ENCODE peak calls at places on chromosomes 1 and 21, in ten cellular contexts. One of them, this sample, is unnamed.

GRCh38 chr21:46604975-46605758 is at the start of gene S100B:
- DNase-seq in endodermal cell: peak
- DNase-seq in GM12865: no peak
- DNase-seq in prostate gland: no peak
- DNase-seq in suprapubic skin: peak
- DNase-seq in kidney: no peak
- DNase-seq in WTC11: no peak
- DNase-seq in cardiac fibroblast: no peak
- DNase-seq in left lung: no peak
- DNase-seq in CD8-positive, alpha-beta T cell: no peak
- DNase-seq in this sample: no peak

GRCh38 chr21:32312976-32313375 is 14.3 kb downstream of the MRAP start:
- DNase-seq in endodermal cell: peak
- DNase-seq in GM12865: no peak
- DNase-seq in prostate gland: no peak
- DNase-seq in suprapubic skin: no peak
- DNase-seq in kidney: no peak
- DNase-seq in WTC11: no peak
- DNase-seq in cardiac fibroblast: no peak
- DNase-seq in left lung: no peak
- DNase-seq in CD8-positive, alpha-beta T cell: no peak
- DNase-seq in this sample: no peak

GRCh38 chr1:10796029-10796944 is at the start of gene CASZ1:
- DNase-seq in endodermal cell: peak
- DNase-seq in GM12865: no peak
- DNase-seq in prostate gland: peak
- DNase-seq in suprapubic skin: peak
- DNase-seq in kidney: peak
- DNase-seq in WTC11: peak
- DNase-seq in cardiac fibroblast: peak
- DNase-seq in left lung: peak
- DNase-seq in CD8-positive, alpha-beta T cell: no peak
- DNase-seq in this sample: no peak

GRCh38 chr1:202708456-202709275 is 1.6 kb downstream of the SYT2 start:
- DNase-seq in endodermal cell: no peak
- DNase-seq in GM12865: no peak
- DNase-seq in prostate gland: no peak
- DNase-seq in suprapubic skin: peak
- DNase-seq in kidney: no peak
- DNase-seq in WTC11: no peak
- DNase-seq in cardiac fibroblast: no peak
- DNase-seq in left lung: no peak
- DNase-seq in CD8-positive, alpha-beta T cell: no peak
- DNase-seq in this sample: no peak

GRCh38 chr1:15617874-15618684 is 821 bp downstream of the DDI2 start:
- DNase-seq in endodermal cell: peak
- DNase-seq in GM12865: peak
- DNase-seq in prostate gland: peak
- DNase-seq in suprapubic skin: peak
- DNase-seq in kidney: no peak
- DNase-seq in WTC11: no peak
- DNase-seq in cardiac fibroblast: peak
- DNase-seq in left lung: no peak
- DNase-seq in CD8-positive, alpha-beta T cell: peak
- DNase-seq in this sample: no peak

GRCh38 chr1:247077768-247078314 is 770 bp downstream of the ZNF670 start:
- DNase-seq in endodermal cell: no peak
- DNase-seq in GM12865: peak
- DNase-seq in prostate gland: no peak
- DNase-seq in suprapubic skin: no peak
- DNase-seq in kidney: no peak
- DNase-seq in WTC11: no peak
- DNase-seq in cardiac fibroblast: peak
- DNase-seq in left lung: no peak
- DNase-seq in CD8-positive, alpha-beta T cell: no peak
- DNase-seq in this sample: no peak

GRCh38 chr1:12161662-12162458 is 4.9 kb upstream of the TNFRSF1B start:
- DNase-seq in endodermal cell: peak
- DNase-seq in GM12865: peak
- DNase-seq in prostate gland: peak
- DNase-seq in suprapubic skin: peak
- DNase-seq in kidney: peak
- DNase-seq in WTC11: no peak
- DNase-seq in cardiac fibroblast: peak
- DNase-seq in left lung: peak
- DNase-seq in CD8-positive, alpha-beta T cell: peak
- DNase-seq in this sample: no peak

GRCh38 chr1:224333309-224333926 is 3.4 kb upstream of the NVL start:
- DNase-seq in endodermal cell: no peak
- DNase-seq in GM12865: peak
- DNase-seq in prostate gland: peak
- DNase-seq in suprapubic skin: no peak
- DNase-seq in kidney: no peak
- DNase-seq in WTC11: no peak
- DNase-seq in cardiac fibroblast: peak
- DNase-seq in left lung: no peak
- DNase-seq in CD8-positive, alpha-beta T cell: peak
- DNase-seq in this sample: no peak

GRCh38 chr1:29397256-29397590 is 160.9 kb downstream of the PTPRU start:
- DNase-seq in endodermal cell: no peak
- DNase-seq in GM12865: no peak
- DNase-seq in prostate gland: no peak
- DNase-seq in suprapubic skin: no peak
- DNase-seq in kidney: no peak
- DNase-seq in WTC11: no peak
- DNase-seq in cardiac fibroblast: no peak
- DNase-seq in left lung: no peak
- DNase-seq in CD8-positive, alpha-beta T cell: no peak
- DNase-seq in this sample: peak

GRCh38 chr1:33300673-33301072 is 20.2 kb downstream of the A3GALT2 start:
- DNase-seq in endodermal cell: no peak
- DNase-seq in GM12865: no peak
- DNase-seq in prostate gland: peak
- DNase-seq in suprapubic skin: peak
- DNase-seq in kidney: peak
- DNase-seq in WTC11: no peak
- DNase-seq in cardiac fibroblast: peak
- DNase-seq in left lung: no peak
- DNase-seq in CD8-positive, alpha-beta T cell: no peak
- DNase-seq in this sample: no peak

GRCh38 chr1:19169642-19170041 is 40.4 kb downstream of the UBR4 start:
- DNase-seq in endodermal cell: no peak
- DNase-seq in GM12865: peak
- DNase-seq in prostate gland: no peak
- DNase-seq in suprapubic skin: no peak
- DNase-seq in kidney: no peak
- DNase-seq in WTC11: no peak
- DNase-seq in cardiac fibroblast: peak
- DNase-seq in left lung: no peak
- DNase-seq in CD8-positive, alpha-beta T cell: no peak
- DNase-seq in this sample: no peak

GRCh38 chr1:221392453-221392852 is 349.4 kb downstream of the DUSP10 start:
- DNase-seq in endodermal cell: no peak
- DNase-seq in GM12865: no peak
- DNase-seq in prostate gland: no peak
- DNase-seq in suprapubic skin: peak
- DNase-seq in kidney: no peak
- DNase-seq in WTC11: no peak
- DNase-seq in cardiac fibroblast: peak
- DNase-seq in left lung: no peak
- DNase-seq in CD8-positive, alpha-beta T cell: no peak
- DNase-seq in this sample: no peak

GRCh38 chr1:55420866-55421265 is 205.7 kb upstream of the USP24 start:
- DNase-seq in endodermal cell: no peak
- DNase-seq in GM12865: no peak
- DNase-seq in prostate gland: no peak
- DNase-seq in suprapubic skin: no peak
- DNase-seq in kidney: no peak
- DNase-seq in WTC11: no peak
- DNase-seq in cardiac fibroblast: peak
- DNase-seq in left lung: no peak
- DNase-seq in CD8-positive, alpha-beta T cell: no peak
- DNase-seq in this sample: no peak

GRCh38 chr1:93695411-93696005 is 13.9 kb upstream of the BCAR3 start:
- DNase-seq in endodermal cell: no peak
- DNase-seq in GM12865: peak
- DNase-seq in prostate gland: no peak
- DNase-seq in suprapubic skin: no peak
- DNase-seq in kidney: no peak
- DNase-seq in WTC11: no peak
- DNase-seq in cardiac fibroblast: no peak
- DNase-seq in left lung: no peak
- DNase-seq in CD8-positive, alpha-beta T cell: no peak
- DNase-seq in this sample: no peak

GRCh38 chr1:35808376-35809155 is 750 bp downstream of the AGO4 start:
- DNase-seq in endodermal cell: peak
- DNase-seq in GM12865: peak
- DNase-seq in prostate gland: peak
- DNase-seq in suprapubic skin: peak
- DNase-seq in kidney: peak
- DNase-seq in WTC11: peak
- DNase-seq in cardiac fibroblast: peak
- DNase-seq in left lung: peak
- DNase-seq in CD8-positive, alpha-beta T cell: peak
- DNase-seq in this sample: peak

GRCh38 chr1:206723500-206724472 is 39.1 kb downstream of the MAPKAPK2 start:
- DNase-seq in endodermal cell: peak
- DNase-seq in GM12865: no peak
- DNase-seq in prostate gland: no peak
- DNase-seq in suprapubic skin: peak
- DNase-seq in kidney: peak
- DNase-seq in WTC11: no peak
- DNase-seq in cardiac fibroblast: peak
- DNase-seq in left lung: no peak
- DNase-seq in CD8-positive, alpha-beta T cell: no peak
- DNase-seq in this sample: peak
- TF ChIP-seq CTCF in endodermal cell: peak
- TF ChIP-seq CTCF in GM12865: no peak
- TF ChIP-seq CTCF in prostate gland: no peak
- TF ChIP-seq CTCF in suprapubic skin: no peak
- TF ChIP-seq CTCF in kidney: no peak
- TF ChIP-seq CTCF in WTC11: no peak
- TF ChIP-seq CTCF in cardiac fibroblast: no peak
- TF ChIP-seq CTCF in left lung: no peak
- TF ChIP-seq CTCF in CD8-positive, alpha-beta T cell: no peak
- TF ChIP-seq CTCF in this sample: no peak

DNA sequence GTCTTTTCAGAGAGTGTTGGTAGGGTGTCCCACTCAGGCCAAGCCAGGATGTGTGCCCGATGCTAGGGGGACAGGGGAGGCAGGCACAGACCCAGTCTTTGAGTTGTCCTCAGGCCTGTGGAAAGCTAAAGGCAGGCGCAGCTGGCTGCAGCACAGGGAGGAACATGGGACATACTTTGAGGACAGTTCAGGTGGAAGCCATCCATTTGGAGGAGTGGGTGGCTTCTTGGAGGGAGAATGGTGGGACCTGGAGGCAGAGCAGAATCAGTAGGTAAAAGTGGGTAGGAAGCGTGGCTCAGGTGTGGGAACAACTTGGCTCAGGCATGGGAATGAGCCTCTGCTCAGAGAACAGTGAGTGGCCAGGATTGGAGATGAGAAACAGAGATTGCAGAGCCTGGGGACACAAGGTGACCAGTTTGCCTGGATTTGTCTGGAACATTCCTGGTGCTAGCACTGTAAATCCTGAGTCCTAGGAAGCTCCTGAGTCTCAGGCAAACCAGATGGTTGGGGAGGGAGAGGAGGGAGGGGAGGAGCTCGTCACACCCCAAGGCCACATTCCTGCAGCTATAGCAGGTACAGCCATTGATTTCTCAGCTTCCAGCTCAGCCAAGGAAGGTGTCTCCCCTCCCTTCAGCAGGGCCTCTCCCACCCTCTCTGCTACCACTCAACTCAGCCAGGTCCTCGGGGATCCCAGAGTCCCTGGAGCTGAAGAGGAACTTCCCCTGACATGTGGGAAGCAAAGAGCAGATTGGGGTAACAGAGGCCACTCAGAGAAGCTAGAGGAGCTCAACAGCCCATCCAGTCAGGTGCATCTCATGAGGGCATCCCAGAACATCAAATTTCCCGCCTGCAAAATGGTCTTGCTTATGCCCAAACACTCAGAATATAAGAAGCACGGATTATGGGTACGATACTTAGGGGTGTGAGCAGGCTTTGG is 65.2 kb upstream of the TINAGL1 start:
- DNase-seq in endodermal cell: peak
- DNase-seq in GM12865: no peak
- DNase-seq in prostate gland: peak
- DNase-seq in suprapubic skin: no peak
- DNase-seq in kidney: no peak
- DNase-seq in WTC11: no peak
- DNase-seq in cardiac fibroblast: no peak
- DNase-seq in left lung: no peak
- DNase-seq in CD8-positive, alpha-beta T cell: no peak
- DNase-seq in this sample: no peak
- TF ChIP-seq CTCF in endodermal cell: no peak
- TF ChIP-seq CTCF in GM12865: no peak
- TF ChIP-seq CTCF in prostate gland: no peak
- TF ChIP-seq CTCF in suprapubic skin: no peak
- TF ChIP-seq CTCF in kidney: no peak
- TF ChIP-seq CTCF in WTC11: no peak
- TF ChIP-seq CTCF in cardiac fibroblast: no peak
- TF ChIP-seq CTCF in left lung: no peak
- TF ChIP-seq CTCF in CD8-positive, alpha-beta T cell: no peak
- TF ChIP-seq CTCF in this sample: no peak

GRCh38 chr1:106022312-106022902 is 1034.1 kb upstream of the PRMT6 start:
- DNase-seq in endodermal cell: no peak
- DNase-seq in GM12865: no peak
- DNase-seq in prostate gland: no peak
- DNase-seq in suprapubic skin: no peak
- DNase-seq in kidney: no peak
- DNase-seq in WTC11: no peak
- DNase-seq in cardiac fibroblast: peak
- DNase-seq in left lung: no peak
- DNase-seq in CD8-positive, alpha-beta T cell: no peak
- DNase-seq in this sample: no peak
- TF ChIP-seq CTCF in endodermal cell: peak
- TF ChIP-seq CTCF in GM12865: peak
- TF ChIP-seq CTCF in prostate gland: peak
- TF ChIP-seq CTCF in suprapubic skin: no peak
- TF ChIP-seq CTCF in kidney: no peak
- TF ChIP-seq CTCF in WTC11: no peak
- TF ChIP-seq CTCF in cardiac fibroblast: peak
- TF ChIP-seq CTCF in left lung: no peak
- TF ChIP-seq CTCF in CD8-positive, alpha-beta T cell: no peak
- TF ChIP-seq CTCF in this sample: no peak

GRCh38 chr1:242133351-242133750 is 134.5 kb upstream of the MAP1LC3C start:
- DNase-seq in endodermal cell: no peak
- DNase-seq in GM12865: no peak
- DNase-seq in prostate gland: no peak
- DNase-seq in suprapubic skin: no peak
- DNase-seq in kidney: no peak
- DNase-seq in WTC11: no peak
- DNase-seq in cardiac fibroblast: no peak
- DNase-seq in left lung: no peak
- DNase-seq in CD8-positive, alpha-beta T cell: no peak
- DNase-seq in this sample: no peak

GRCh38 chr1:242132446-242132845 is 133.5 kb upstream of the MAP1LC3C start:
- DNase-seq in endodermal cell: no peak
- DNase-seq in GM12865: no peak
- DNase-seq in prostate gland: no peak
- DNase-seq in suprapubic skin: no peak
- DNase-seq in kidney: no peak
- DNase-seq in WTC11: no peak
- DNase-seq in cardiac fibroblast: no peak
- DNase-seq in left lung: no peak
- DNase-seq in CD8-positive, alpha-beta T cell: no peak
- DNase-seq in this sample: no peak

GRCh38 chr1:242129103-242129502 is 130.2 kb upstream of the MAP1LC3C start:
- DNase-seq in endodermal cell: no peak
- DNase-seq in GM12865: peak
- DNase-seq in prostate gland: no peak
- DNase-seq in suprapubic skin: no peak
- DNase-seq in kidney: no peak
- DNase-seq in WTC11: no peak
- DNase-seq in cardiac fibroblast: no peak
- DNase-seq in left lung: no peak
- DNase-seq in CD8-positive, alpha-beta T cell: no peak
- DNase-seq in this sample: no peak
- TF ChIP-seq CTCF in endodermal cell: peak
- TF ChIP-seq CTCF in GM12865: peak
- TF ChIP-seq CTCF in prostate gland: no peak
- TF ChIP-seq CTCF in suprapubic skin: no peak
- TF ChIP-seq CTCF in kidney: no peak
- TF ChIP-seq CTCF in WTC11: no peak
- TF ChIP-seq CTCF in cardiac fibroblast: no peak
- TF ChIP-seq CTCF in left lung: no peak
- TF ChIP-seq CTCF in CD8-positive, alpha-beta T cell: no peak
- TF ChIP-seq CTCF in this sample: no peak

This sample was measured in coronary artery.